ENCODE peak calls at places on chromosomes 16 and 17, in eight cellular contexts. Z is progenitor cell of endocrine pancreas, P is PC-9, D is AG09309, T is psoas muscle, W is MCF 10A, A is RWPE1, I is mucosa of descending colon. X is an unnamed sample.

GRCh38 chr17:9646556-9646905 is 1.2 kb downstream of the USP43 start:
- DNase-seq in I (no peak), W (no peak), T (no peak), Z (no peak), A (no peak), P (no peak), D (no peak), X (no peak)

GRCh38 chr17:17682293-17682736 is 1.1 kb downstream of the RAI1 start:
- DNase-seq in D (no peak), T (peak; percentile 55), I (no peak), W (no peak), P (no peak), A (no peak), Z (no peak), X (peak; percentile 43)

GRCh38 chr16:4800290-4801041 is 2.0 kb downstream of the ROGDI start:
- DNase-seq in Z (no peak), A (peak; percentile 40), I (peak; percentile 85), P (no peak), W (no peak), D (no peak), T (peak; percentile 48), X (peak; percentile 70)

GRCh38 chr17:75142236-75142971 is 10.9 kb upstream of the NT5C start:
- DNase-seq in P (no peak), I (no peak), A (no peak), D (no peak), Z (no peak), W (no peak), T (no peak), X (no peak)

GRCh38 chr17:33674685-33675084 is 381.6 kb upstream of the ASIC2 start:
- DNase-seq in W (peak; percentile 33), P (no peak), I (peak; percentile 60), Z (peak; percentile 45), T (peak; percentile 49), D (peak; percentile 1), A (peak; percentile 52), X (peak; percentile 81)

GRCh38 chr16:9597967-9598730 is 506.7 kb downstream of the HAPSTR1 start:
- DNase-seq in T (no peak), A (no peak), W (no peak), D (no peak), I (no peak), Z (no peak), P (no peak), X (no peak)

GRCh38 chr16:17070882-17071592 is 399.7 kb downstream of the XYLT1 start:
- DNase-seq in W (no peak), A (peak; percentile 8), I (peak; percentile 70), D (no peak), P (no peak), T (no peak), Z (no peak), X (no peak)

GRCh38 chr16:28863929-28864886 is 565 bp downstream of the SH2B1 start:
- DNase-seq in I (peak; percentile 66), Z (no peak), P (no peak), T (peak; percentile 33), A (no peak), W (no peak), D (no peak), X (no peak)

GRCh38 chr16:68259421-68259820 is 4.9 kb upstream of the SLC7A6 start:
- DNase-seq in P (no peak), Z (no peak), A (no peak), T (no peak), I (no peak), W (no peak), D (no peak), X (no peak)

GRCh38 chr16:68255712-68256111 is 8.6 kb upstream of the SLC7A6 start:
- DNase-seq in P (no peak), Z (no peak), T (no peak), D (no peak), W (no peak), A (no peak), I (no peak), X (no peak)

GRCh38 chr16:68259007-68259406 is 5.3 kb upstream of the SLC7A6 start:
- DNase-seq in W (no peak), A (no peak), D (no peak), T (no peak), Z (no peak), P (no peak), I (no peak), X (no peak)

GRCh38 chr16:68257906-68258800 is 6.2 kb upstream of the SLC7A6 start:
- DNase-seq in A (no peak), P (peak; percentile 96), I (peak; percentile 71), W (peak; percentile 67), Z (no peak), D (no peak), T (no peak), X (no peak)

GRCh38 chr16:68257251-68257905 is 6.9 kb upstream of the SLC7A6 start:
- DNase-seq in W (no peak), Z (no peak), D (no peak), A (no peak), P (peak; percentile 74), I (no peak), T (peak; percentile 51), X (no peak)
- TF ChIP-seq CTCF in W (no peak), Z (no peak), D (no peak), A (no peak), P (no peak), I (no peak), T (no peak), X (no peak)

GRCh38 chr16:30046178-30046577 is 15.1 kb upstream of the TLCD3B start:
- DNase-seq in T (no peak), I (no peak), W (no peak), P (no peak), D (no peak), A (no peak), Z (no peak), X (no peak)

GRCh38 chr16:30046588-30046987 is 15.5 kb upstream of the TLCD3B start:
- DNase-seq in Z (no peak), W (no peak), I (no peak), A (no peak), D (no peak), T (no peak), P (no peak), X (no peak)

GRCh38 chr16:30040221-30040620 is 9.2 kb upstream of the TLCD3B start:
- DNase-seq in T (no peak), Z (no peak), A (no peak), W (no peak), D (no peak), P (no peak), I (no peak), X (no peak)

DNA sequence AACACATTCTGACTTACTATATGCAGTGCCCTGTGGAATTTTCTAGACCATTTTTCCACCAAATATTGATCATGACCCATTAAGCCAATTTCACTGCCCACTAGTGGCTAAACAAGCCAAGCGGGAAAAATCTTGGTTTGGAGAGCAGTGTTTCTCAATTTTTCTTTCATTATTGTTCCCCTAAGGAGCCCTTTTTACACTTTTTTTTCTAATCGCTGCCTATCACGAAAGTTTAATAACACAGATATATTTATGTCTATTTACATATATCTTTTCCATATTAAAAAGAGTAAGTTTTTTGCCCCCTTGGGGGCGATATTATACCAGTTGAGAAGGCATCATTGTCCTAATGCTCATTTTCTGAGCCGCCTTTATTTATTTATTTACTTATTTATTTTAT is 10.8 kb upstream of the TLCD3B start:
- DNase-seq in T (no peak), W (peak; percentile 49), D (no peak), P (no peak), A (no peak), Z (no peak), I (no peak), X (no peak)
- TF ChIP-seq CTCF in T (peak; percentile 59), W (peak; percentile 54), D (peak; percentile 41), P (peak; percentile 74), A (peak; percentile 46), Z (peak; percentile 49), I (no peak), X (peak; percentile 59)

GRCh38 chr17:61127960-61128359 is 271.7 kb upstream of the TBX2 start:
- DNase-seq in D (peak; percentile 13), Z (no peak), W (no peak), I (no peak), T (no peak), A (no peak), P (no peak), X (no peak)
- TF ChIP-seq CTCF in D (no peak), Z (no peak), W (no peak), I (no peak), T (no peak), A (no peak), P (no peak), X (no peak)

DNA sequence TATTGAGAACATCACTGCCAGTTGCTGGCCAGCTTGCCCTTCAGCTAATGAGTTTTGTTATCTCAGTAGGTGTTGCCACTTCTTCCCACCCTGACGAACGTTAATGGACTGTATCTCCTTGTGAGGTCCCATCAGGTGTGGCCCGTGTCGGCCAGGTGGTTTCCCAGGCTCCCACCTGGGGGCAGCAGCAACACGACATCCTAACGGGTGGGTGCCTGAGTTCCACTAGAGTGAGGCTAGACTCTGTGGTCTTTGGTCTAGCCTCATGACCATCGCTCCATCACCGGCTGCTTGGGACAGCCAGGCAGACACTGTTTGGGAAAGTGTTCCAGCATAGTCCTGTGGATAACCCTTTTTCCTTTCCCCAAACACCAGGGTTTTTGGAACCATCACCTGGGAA is 45.6 kb upstream of the LCMT1 start:
- DNase-seq in W (no peak), Z (no peak), P (no peak), D (no peak), T (no peak), A (no peak), I (peak; percentile 42), X (no peak)
- TF ChIP-seq CTCF in W (no peak), Z (no peak), P (no peak), D (no peak), T (no peak), A (no peak), I (no peak), X (no peak)

GRCh38 chr16:66758086-66758485 is 6.7 kb upstream of the DYNC1LI2 start:
- DNase-seq in P (no peak), Z (no peak), A (no peak), I (no peak), W (no peak), D (no peak), T (no peak), X (no peak)
- TF ChIP-seq CTCF in P (no peak), Z (peak; percentile 17), A (no peak), I (no peak), W (no peak), D (no peak), T (no peak), X (no peak)

X was measured in glutamatergic neuron.